ENCODE peak calls at places on chromosomes 13 and 19, in nine cellular contexts. U is epithelial cell of prostate; N is CD4-positive, alpha-beta T cell; G is GM23338; W is RWPE1; C is SK-N-SH; B is heart right ventricle; S is caudate nucleus; Q is right lobe of liver. M is an unnamed sample.

GRCh38 chr13:100550433-100550832 is 38.2 kb downstream of the GGACT start:
- DNase-seq in U (no peak), N (no peak), G (no peak), W (no peak), C (no peak), B (no peak), S (no peak), Q (no peak), M (no peak)

GRCh38 chr19:31937983-31938382 is 407.4 kb upstream of the ZNF507 start:
- DNase-seq in U (no peak), N (no peak), G (no peak), W (no peak), C (no peak), B (no peak), S (no peak), Q (no peak), M (no peak)

GRCh38 chr13:31797154-31797775 is 57.9 kb downstream of the RXFP2 start:
- DNase-seq in U (no peak), N (no peak), G (peak), W (peak), C (peak), B (no peak), S (no peak), Q (no peak), M (no peak)

GRCh38 chr19:14817052-14817451 is 17.9 kb downstream of the OR7A5 start:
- DNase-seq in U (no peak), N (no peak), G (no peak), W (no peak), C (no peak), B (no peak), S (no peak), Q (no peak), M (no peak)

GRCh38 chr19:51799998-51800848 is 5.3 kb downstream of the FPR3 start:
- DNase-seq in U (no peak), N (no peak), G (no peak), W (no peak), C (no peak), B (peak), S (no peak), Q (peak), M (no peak)

GRCh38 chr19:861756-862528 is 2.5 kb downstream of the CFD start:
- DNase-seq in U (no peak), N (peak), G (peak), W (peak), C (peak), B (peak), S (no peak), Q (no peak), M (no peak)

GRCh38 chr19:2084993-2085720 is 11.0 kb downstream of the MOB3A start:
- DNase-seq in U (no peak), N (peak), G (no peak), W (no peak), C (peak), B (peak), S (no peak), Q (peak), M (no peak)

GRCh38 chr13:44763604-44764311 is 187.6 kb upstream of the TSC22D1 start:
- DNase-seq in U (no peak), N (no peak), G (no peak), W (no peak), C (no peak), B (peak), S (no peak), Q (no peak), M (no peak)

GRCh38 chr13:57716295-57716694 is 84.8 kb downstream of the PCDH17 start:
- DNase-seq in U (no peak), N (no peak), G (peak), W (no peak), C (no peak), B (no peak), S (no peak), Q (no peak), M (no peak)

GRCh38 chr19:40771101-40771539 is 4.2 kb upstream of the MIA start:
- DNase-seq in U (no peak), N (no peak), G (peak), W (no peak), C (no peak), B (no peak), S (no peak), Q (no peak), M (no peak)
- H3K27ac ChIP-seq in U (no peak), N (no peak), G (no peak), W (no peak), C (no peak), B (no peak), S (no peak), Q (no peak), M (no peak)

GRCh38 chr19:54245936-54246335 is 3.3 kb upstream of the LILRA6 start:
- DNase-seq in U (no peak), N (no peak), G (no peak), W (no peak), C (no peak), B (no peak), S (no peak), Q (no peak), M (no peak)

GRCh38 chr19:54252845-54253244 is 4.2 kb downstream of the LILRB5 start:
- DNase-seq in U (no peak), N (no peak), G (no peak), W (no peak), C (no peak), B (no peak), S (no peak), Q (no peak), M (no peak)

GRCh38 chr19:54248016-54248601 is 5.5 kb upstream of the LILRA6 start:
- DNase-seq in U (no peak), N (no peak), G (no peak), W (no peak), C (no peak), B (no peak), S (no peak), Q (no peak), M (peak)

GRCh38 chr19:54252243-54252642 is 4.8 kb downstream of the LILRB5 start:
- DNase-seq in U (no peak), N (no peak), G (no peak), W (no peak), C (no peak), B (no peak), S (no peak), Q (no peak), M (no peak)

GRCh38 chr19:54247106-54247930 is 4.7 kb upstream of the LILRA6 start:
- DNase-seq in U (no peak), N (no peak), G (no peak), W (no peak), C (no peak), B (no peak), S (no peak), Q (no peak), M (no peak)
- H3K27ac ChIP-seq in U (no peak), N (no peak), G (no peak), W (no peak), C (no peak), B (peak), S (no peak), Q (peak), M (no peak)

GRCh38 chr19:36116344-36116637 is 1.0 kb downstream of the TBCB start:
- DNase-seq in U (no peak), N (no peak), G (no peak), W (no peak), C (no peak), B (no peak), S (no peak), Q (no peak), M (no peak)
- H3K27ac ChIP-seq in U (peak), N (peak), G (no peak), W (peak), C (peak), B (peak), S (no peak), Q (peak), M (peak)

GRCh38 chr13:94811753-94812152 is 99.4 kb upstream of the SOX21 start:
- DNase-seq in U (no peak), N (no peak), G (no peak), W (no peak), C (peak), B (no peak), S (no peak), Q (no peak), M (no peak)
- H3K27ac ChIP-seq in U (no peak), N (no peak), G (no peak), W (no peak), C (no peak), B (no peak), S (no peak), Q (no peak), M (no peak)

DNA sequence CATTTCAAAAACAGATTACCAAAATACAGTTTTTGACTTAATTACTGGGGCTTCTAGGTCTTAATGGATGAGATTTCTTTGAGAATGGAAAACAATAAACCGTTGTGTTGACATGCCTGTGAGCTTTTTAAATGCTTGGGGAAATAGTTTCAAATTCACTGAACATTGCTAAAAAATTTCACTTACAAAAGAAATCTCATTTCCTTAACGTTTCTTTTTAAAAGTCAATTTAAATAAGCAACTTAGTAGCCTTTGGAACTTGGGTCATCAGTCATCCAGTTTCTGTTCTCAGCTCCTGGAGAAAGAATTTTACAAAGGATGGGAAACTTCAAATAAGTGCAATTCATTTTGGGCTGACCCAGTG is 4.4 kb downstream of the ZC3H4 start:
- DNase-seq in U (no peak), N (no peak), G (no peak), W (no peak), C (no peak), B (no peak), S (no peak), Q (no peak), M (no peak)
- H3K27ac ChIP-seq in U (peak), N (peak), G (peak), W (no peak), C (peak), B (peak), S (peak), Q (peak), M (peak)

GRCh38 chr19:13599681-13600080 is 93.4 kb upstream of the CACNA1A start:
- DNase-seq in U (no peak), N (no peak), G (no peak), W (no peak), C (no peak), B (no peak), S (no peak), Q (no peak), M (no peak)
- H3K27ac ChIP-seq in U (no peak), N (no peak), G (no peak), W (no peak), C (no peak), B (no peak), S (no peak), Q (no peak), M (no peak)

DNA sequence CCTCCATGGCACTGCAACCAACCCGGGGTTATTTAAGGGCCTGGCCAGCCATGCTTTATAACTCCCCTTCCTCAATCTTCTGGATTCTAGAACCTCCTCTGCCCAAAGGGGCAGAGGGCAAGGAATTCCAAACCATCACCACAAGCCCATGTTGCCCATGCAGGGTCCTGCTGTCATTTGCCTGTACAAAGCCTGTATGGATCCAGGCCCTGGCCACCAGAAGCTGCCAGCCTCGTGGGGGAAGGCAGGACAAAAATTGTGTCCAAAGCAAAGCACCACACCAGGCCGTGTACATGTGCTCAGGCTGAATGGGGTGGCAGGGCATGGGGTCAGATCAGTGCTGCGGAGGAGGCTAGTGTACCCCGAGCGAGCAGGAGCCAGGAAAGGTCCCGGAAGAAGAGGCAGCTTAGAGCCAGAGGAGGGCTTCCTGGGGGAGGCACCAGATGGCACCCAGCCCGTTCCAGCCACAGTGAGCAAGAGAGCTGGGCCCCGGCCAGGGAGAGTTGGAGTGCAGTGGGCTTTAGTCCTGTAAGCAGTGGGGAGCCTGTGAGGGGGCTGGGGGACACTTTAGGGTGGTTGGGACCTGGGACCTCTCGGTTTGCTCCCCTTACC is 35.8 kb downstream of the CAPN12 start:
- DNase-seq in U (no peak), N (no peak), G (no peak), W (no peak), C (no peak), B (no peak), S (no peak), Q (no peak), M (no peak)
- H3K27ac ChIP-seq in U (peak), N (no peak), G (no peak), W (peak), C (peak), B (peak), S (peak), Q (peak), M (peak)

GRCh38 chr19:4016486-4016885 is 8.9 kb downstream of the PIAS4 start:
- DNase-seq in U (no peak), N (no peak), G (no peak), W (no peak), C (no peak), B (no peak), S (peak), Q (no peak), M (peak)
- H3K27ac ChIP-seq in U (no peak), N (no peak), G (no peak), W (no peak), C (no peak), B (peak), S (peak), Q (no peak), M (peak)

GRCh38 chr13:49314344-49314882 is 66.7 kb downstream of the CDADC1 start:
- DNase-seq in U (no peak), N (no peak), G (no peak), W (no peak), C (no peak), B (no peak), S (no peak), Q (no peak), M (no peak)
- H3K27ac ChIP-seq in U (peak), N (no peak), G (no peak), W (peak), C (peak), B (peak), S (peak), Q (peak), M (no peak)

GRCh38 chr13:109155301-109155761 is 525.9 kb downstream of the MYO16 start:
- DNase-seq in U (no peak), N (no peak), G (no peak), W (peak), C (no peak), B (no peak), S (no peak), Q (no peak), M (no peak)
- H3K27ac ChIP-seq in U (peak), N (no peak), G (no peak), W (peak), C (peak), B (no peak), S (no peak), Q (no peak), M (no peak)